ENCODE peak calls at places on chromosome 6, in seven cellular contexts. One of them, this sample, is unnamed.

GRCh38 chr6:170245233-170245992 is 45.5 kb downstream of the DLL1 start:
- DNase-seq in right cardiac atrium: peak
- DNase-seq in neuronal stem cell: no peak
- DNase-seq in RWPE1: no peak
- DNase-seq in body of pancreas: peak
- DNase-seq in colonic mucosa: no peak
- DNase-seq in neural progenitor cell: no peak
- DNase-seq in this sample: no peak

GRCh38 chr6:167350731-167351655 is 26.1 kb downstream of the TTLL2 start:
- DNase-seq in body of pancreas: peak
- DNase-seq in colonic mucosa: peak
- DNase-seq in RWPE1: peak
- DNase-seq in neural progenitor cell: peak
- DNase-seq in neuronal stem cell: peak
- DNase-seq in right cardiac atrium: peak
- DNase-seq in this sample: no peak

GRCh38 chr6:12033770-12034169 is 21.7 kb downstream of the HIVEP1 start:
- DNase-seq in neuronal stem cell: no peak
- DNase-seq in colonic mucosa: no peak
- DNase-seq in body of pancreas: no peak
- DNase-seq in neural progenitor cell: no peak
- DNase-seq in right cardiac atrium: no peak
- DNase-seq in RWPE1: peak
- DNase-seq in this sample: peak

GRCh38 chr6:113570651-113571050 is 286.5 kb upstream of the MARCKS start:
- DNase-seq in right cardiac atrium: no peak
- DNase-seq in neural progenitor cell: no peak
- DNase-seq in colonic mucosa: no peak
- DNase-seq in RWPE1: no peak
- DNase-seq in neuronal stem cell: no peak
- DNase-seq in body of pancreas: no peak
- DNase-seq in this sample: no peak

GRCh38 chr6:71481021-71481420 is 192.4 kb downstream of the OGFRL1 start:
- DNase-seq in RWPE1: no peak
- DNase-seq in neuronal stem cell: no peak
- DNase-seq in neural progenitor cell: no peak
- DNase-seq in colonic mucosa: no peak
- DNase-seq in right cardiac atrium: no peak
- DNase-seq in body of pancreas: no peak
- DNase-seq in this sample: no peak

GRCh38 chr6:138545621-138545980 is 46.3 kb upstream of the NHSL1 start:
- DNase-seq in neuronal stem cell: peak
- DNase-seq in neural progenitor cell: peak
- DNase-seq in colonic mucosa: peak
- DNase-seq in right cardiac atrium: peak
- DNase-seq in RWPE1: no peak
- DNase-seq in body of pancreas: peak
- DNase-seq in this sample: no peak

GRCh38 chr6:118187568-118188164 is 280.6 kb downstream of the SLC35F1 start:
- DNase-seq in body of pancreas: no peak
- DNase-seq in neural progenitor cell: no peak
- DNase-seq in neuronal stem cell: no peak
- DNase-seq in right cardiac atrium: no peak
- DNase-seq in RWPE1: no peak
- DNase-seq in colonic mucosa: no peak
- DNase-seq in this sample: no peak

GRCh38 chr6:117446851-117447250 is 21.1 kb upstream of the ROS1 start:
- DNase-seq in RWPE1: no peak
- DNase-seq in body of pancreas: no peak
- DNase-seq in neural progenitor cell: no peak
- DNase-seq in right cardiac atrium: no peak
- DNase-seq in neuronal stem cell: no peak
- DNase-seq in colonic mucosa: no peak
- DNase-seq in this sample: no peak

GRCh38 chr6:150696156-150696555 is 96.5 kb downstream of the PLEKHG1 start:
- DNase-seq in RWPE1: no peak
- DNase-seq in neuronal stem cell: no peak
- DNase-seq in right cardiac atrium: no peak
- DNase-seq in body of pancreas: no peak
- DNase-seq in colonic mucosa: no peak
- DNase-seq in neural progenitor cell: no peak
- DNase-seq in this sample: no peak

GRCh38 chr6:16200231-16200941 is 38.0 kb upstream of the GMPR start:
- DNase-seq in right cardiac atrium: no peak
- DNase-seq in colonic mucosa: peak
- DNase-seq in neural progenitor cell: no peak
- DNase-seq in neuronal stem cell: no peak
- DNase-seq in body of pancreas: no peak
- DNase-seq in RWPE1: no peak
- DNase-seq in this sample: no peak

GRCh38 chr6:83151114-83151513 is 42.0 kb downstream of the PGM3 start:
- DNase-seq in neural progenitor cell: no peak
- DNase-seq in colonic mucosa: no peak
- DNase-seq in neuronal stem cell: no peak
- DNase-seq in right cardiac atrium: no peak
- DNase-seq in body of pancreas: no peak
- DNase-seq in RWPE1: no peak
- DNase-seq in this sample: no peak

GRCh38 chr6:163008626-163009025 is 280.9 kb downstream of the PACRG start:
- DNase-seq in right cardiac atrium: no peak
- DNase-seq in body of pancreas: no peak
- DNase-seq in neural progenitor cell: peak
- DNase-seq in neuronal stem cell: no peak
- DNase-seq in colonic mucosa: no peak
- DNase-seq in RWPE1: no peak
- DNase-seq in this sample: no peak

GRCh38 chr6:70956451-70957283 is at the start of gene B3GAT2:
- DNase-seq in RWPE1: no peak
- DNase-seq in neuronal stem cell: peak
- DNase-seq in neural progenitor cell: peak
- DNase-seq in body of pancreas: peak
- DNase-seq in colonic mucosa: no peak
- DNase-seq in right cardiac atrium: peak
- DNase-seq in this sample: no peak

GRCh38 chr6:89311853-89312531 is 3.1 kb downstream of the GABRR2 start:
- DNase-seq in right cardiac atrium: peak
- DNase-seq in colonic mucosa: peak
- DNase-seq in body of pancreas: peak
- DNase-seq in neuronal stem cell: peak
- DNase-seq in RWPE1: peak
- DNase-seq in neural progenitor cell: peak
- DNase-seq in this sample: no peak

GRCh38 chr6:25007269-25007699 is 71.5 kb upstream of the RIPOR2 start:
- DNase-seq in colonic mucosa: no peak
- DNase-seq in right cardiac atrium: no peak
- DNase-seq in body of pancreas: no peak
- DNase-seq in RWPE1: no peak
- DNase-seq in neural progenitor cell: no peak
- DNase-seq in neuronal stem cell: no peak
- DNase-seq in this sample: no peak

GRCh38 chr6:125913864-125914351 is 42.7 kb upstream of the HINT3 start:
- DNase-seq in neural progenitor cell: no peak
- DNase-seq in colonic mucosa: peak
- DNase-seq in body of pancreas: no peak
- DNase-seq in RWPE1: peak
- DNase-seq in neuronal stem cell: no peak
- DNase-seq in right cardiac atrium: no peak
- DNase-seq in this sample: peak

GRCh38 chr6:103838457-103838856 is 1021.3 kb downstream of the HACE1 start:
- DNase-seq in neuronal stem cell: no peak
- DNase-seq in body of pancreas: no peak
- DNase-seq in neural progenitor cell: no peak
- DNase-seq in colonic mucosa: no peak
- DNase-seq in right cardiac atrium: no peak
- DNase-seq in RWPE1: no peak
- DNase-seq in this sample: no peak

GRCh38 chr6:13273202-13273930 is 55.0 kb downstream of the TBC1D7 start:
- DNase-seq in neural progenitor cell: no peak
- DNase-seq in body of pancreas: no peak
- DNase-seq in right cardiac atrium: no peak
- DNase-seq in neuronal stem cell: no peak
- DNase-seq in colonic mucosa: no peak
- DNase-seq in RWPE1: no peak
- DNase-seq in this sample: no peak

GRCh38 chr6:111566873-111567517 is 38.7 kb downstream of the TRAF3IP2 start:
- DNase-seq in body of pancreas: no peak
- DNase-seq in RWPE1: no peak
- DNase-seq in neural progenitor cell: no peak
- DNase-seq in neuronal stem cell: no peak
- DNase-seq in colonic mucosa: no peak
- DNase-seq in right cardiac atrium: peak
- DNase-seq in this sample: no peak

GRCh38 chr6:12818324-12818723 is 101.8 kb downstream of the PHACTR1 start:
- DNase-seq in neural progenitor cell: no peak
- DNase-seq in neuronal stem cell: no peak
- DNase-seq in right cardiac atrium: no peak
- DNase-seq in RWPE1: no peak
- DNase-seq in colonic mucosa: no peak
- DNase-seq in body of pancreas: no peak
- DNase-seq in this sample: no peak

GRCh38 chr6:166307082-166307980 is 861 bp downstream of the PRR18 start:
- DNase-seq in right cardiac atrium: no peak
- DNase-seq in body of pancreas: no peak
- DNase-seq in RWPE1: no peak
- DNase-seq in neuronal stem cell: peak
- DNase-seq in colonic mucosa: no peak
- DNase-seq in neural progenitor cell: peak
- DNase-seq in this sample: no peak

GRCh38 chr6:120759570-120759969 is 574.7 kb downstream of the TBC1D32 start:
- DNase-seq in neuronal stem cell: no peak
- DNase-seq in neural progenitor cell: no peak
- DNase-seq in RWPE1: no peak
- DNase-seq in colonic mucosa: no peak
- DNase-seq in body of pancreas: no peak
- DNase-seq in right cardiac atrium: no peak
- DNase-seq in this sample: no peak

GRCh38 chr6:2229742-2230141 is 15.7 kb downstream of the GMDS start:
- DNase-seq in body of pancreas: no peak
- DNase-seq in colonic mucosa: no peak
- DNase-seq in right cardiac atrium: no peak
- DNase-seq in neuronal stem cell: no peak
- DNase-seq in RWPE1: no peak
- DNase-seq in neural progenitor cell: peak
- DNase-seq in this sample: no peak

GRCh38 chr6:75204222-75204958 is 1.5 kb downstream of the COL12A1 start:
- DNase-seq in colonic mucosa: peak
- DNase-seq in right cardiac atrium: peak
- DNase-seq in neural progenitor cell: peak
- DNase-seq in body of pancreas: peak
- DNase-seq in neuronal stem cell: peak
- DNase-seq in RWPE1: peak
- DNase-seq in this sample: no peak

GRCh38 chr6:45791600-45792168 is 224.0 kb downstream of the CLIC5 start:
- DNase-seq in colonic mucosa: no peak
- DNase-seq in neural progenitor cell: no peak
- DNase-seq in RWPE1: peak
- DNase-seq in right cardiac atrium: no peak
- DNase-seq in body of pancreas: no peak
- DNase-seq in neuronal stem cell: no peak
- DNase-seq in this sample: peak

GRCh38 chr6:47897233-47897632 is 115.4 kb downstream of the OPN5 start:
- DNase-seq in neural progenitor cell: no peak
- DNase-seq in colonic mucosa: no peak
- DNase-seq in neuronal stem cell: no peak
- DNase-seq in RWPE1: no peak
- DNase-seq in body of pancreas: no peak
- DNase-seq in right cardiac atrium: no peak
- DNase-seq in this sample: no peak
- H3K27ac ChIP-seq in neural progenitor cell: no peak
- H3K27ac ChIP-seq in colonic mucosa: no peak
- H3K27ac ChIP-seq in neuronal stem cell: no peak
- H3K27ac ChIP-seq in RWPE1: no peak
- H3K27ac ChIP-seq in body of pancreas: no peak
- H3K27ac ChIP-seq in right cardiac atrium: no peak
- H3K27ac ChIP-seq in this sample: no peak

DNA sequence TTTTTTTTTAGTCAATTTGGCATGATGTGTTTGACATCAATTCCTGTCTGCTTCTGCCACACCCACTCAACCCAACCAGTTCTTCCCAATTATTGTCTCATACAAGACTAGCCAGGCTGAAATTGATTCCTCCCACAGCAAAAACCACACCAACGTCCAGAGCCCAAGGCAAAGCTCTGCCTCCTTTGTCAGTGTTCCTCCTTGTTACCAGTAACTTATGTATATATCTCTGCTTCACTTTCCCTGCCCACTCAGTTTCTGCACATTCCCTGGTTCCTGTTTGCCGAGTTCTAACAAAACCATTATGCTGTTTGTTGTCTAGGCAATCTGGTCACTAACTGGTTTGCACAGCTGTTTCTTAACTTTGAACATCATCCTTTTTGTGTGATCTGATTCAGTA is 547.9 kb upstream of the PTCHD4 start:
- DNase-seq in colonic mucosa: no peak
- DNase-seq in neural progenitor cell: no peak
- DNase-seq in body of pancreas: no peak
- DNase-seq in neuronal stem cell: no peak
- DNase-seq in RWPE1: no peak
- DNase-seq in right cardiac atrium: no peak
- DNase-seq in this sample: no peak
- H3K27ac ChIP-seq in colonic mucosa: no peak
- H3K27ac ChIP-seq in neural progenitor cell: no peak
- H3K27ac ChIP-seq in body of pancreas: no peak
- H3K27ac ChIP-seq in neuronal stem cell: no peak
- H3K27ac ChIP-seq in RWPE1: no peak
- H3K27ac ChIP-seq in right cardiac atrium: no peak
- H3K27ac ChIP-seq in this sample: no peak

GRCh38 chr6:34246563-34247391 is 2.0 kb downstream of the SMIM29 start:
- DNase-seq in right cardiac atrium: peak
- DNase-seq in colonic mucosa: peak
- DNase-seq in body of pancreas: no peak
- DNase-seq in neuronal stem cell: no peak
- DNase-seq in neural progenitor cell: peak
- DNase-seq in RWPE1: no peak
- DNase-seq in this sample: no peak

GRCh38 chr6:34243131-34243771 is 5.6 kb downstream of the SMIM29 start:
- DNase-seq in body of pancreas: no peak
- DNase-seq in neuronal stem cell: no peak
- DNase-seq in colonic mucosa: no peak
- DNase-seq in neural progenitor cell: no peak
- DNase-seq in right cardiac atrium: no peak
- DNase-seq in RWPE1: no peak
- DNase-seq in this sample: no peak

GRCh38 chr6:34242252-34243130 is 5.8 kb downstream of the HMGA1 start:
- DNase-seq in neural progenitor cell: no peak
- DNase-seq in neuronal stem cell: no peak
- DNase-seq in RWPE1: no peak
- DNase-seq in body of pancreas: no peak
- DNase-seq in right cardiac atrium: no peak
- DNase-seq in colonic mucosa: no peak
- DNase-seq in this sample: no peak

GRCh38 chr6:34246249-34246562 is 2.6 kb downstream of the SMIM29 start:
- DNase-seq in body of pancreas: no peak
- DNase-seq in neural progenitor cell: no peak
- DNase-seq in colonic mucosa: no peak
- DNase-seq in right cardiac atrium: no peak
- DNase-seq in neuronal stem cell: no peak
- DNase-seq in RWPE1: no peak
- DNase-seq in this sample: no peak

GRCh38 chr6:34243901-34244884 is 4.6 kb downstream of the SMIM29 start:
- DNase-seq in neural progenitor cell: no peak
- DNase-seq in RWPE1: peak
- DNase-seq in right cardiac atrium: peak
- DNase-seq in colonic mucosa: peak
- DNase-seq in neuronal stem cell: no peak
- DNase-seq in body of pancreas: no peak
- DNase-seq in this sample: no peak
- H3K27ac ChIP-seq in neural progenitor cell: peak
- H3K27ac ChIP-seq in RWPE1: peak
- H3K27ac ChIP-seq in right cardiac atrium: no peak
- H3K27ac ChIP-seq in colonic mucosa: no peak
- H3K27ac ChIP-seq in neuronal stem cell: peak
- H3K27ac ChIP-seq in body of pancreas: no peak
- H3K27ac ChIP-seq in this sample: peak

GRCh38 chr6:31733734-31734133 is 2.6 kb downstream of the CLIC1 start:
- DNase-seq in right cardiac atrium: no peak
- DNase-seq in colonic mucosa: no peak
- DNase-seq in neural progenitor cell: no peak
- DNase-seq in RWPE1: no peak
- DNase-seq in body of pancreas: no peak
- DNase-seq in neuronal stem cell: no peak
- DNase-seq in this sample: no peak
- H3K27ac ChIP-seq in right cardiac atrium: peak
- H3K27ac ChIP-seq in colonic mucosa: peak
- H3K27ac ChIP-seq in neural progenitor cell: no peak
- H3K27ac ChIP-seq in RWPE1: peak
- H3K27ac ChIP-seq in body of pancreas: no peak
- H3K27ac ChIP-seq in neuronal stem cell: no peak
- H3K27ac ChIP-seq in this sample: peak